ENCODE peak calls at places on chromosomes 12 and 14, in seven cellular contexts. One of them, this sample, is unnamed.

GRCh38 chr12:15819644-15820437 is 30.7 kb upstream of the EPS8 start:
- DNase-seq in T-helper 22 cell: no peak
- DNase-seq in stimulated activated CD4-positive, alpha-beta T cell treated with anti-CD3 and anti-CD28 coated beads, Interleukin-1b, Interleukin-23, amount 100 ng/mL, for 24 hours: no peak
- DNase-seq in NCI-H2081: no peak
- DNase-seq in HCEC 1CT: no peak
- DNase-seq in activated T-cell treated with anti-CD3 and anti-CD28 coated beads, Interleukin-2, amount 50 U/mL, for 72 hours: no peak
- DNase-seq in naive B cell: no peak
- DNase-seq in this sample: no peak

GRCh38 chr12:52251367-52252055 is 18.5 kb downstream of the KRT7 start:
- DNase-seq in T-helper 22 cell: no peak
- DNase-seq in stimulated activated CD4-positive, alpha-beta T cell treated with anti-CD3 and anti-CD28 coated beads, Interleukin-1b, Interleukin-23, amount 100 ng/mL, for 24 hours: no peak
- DNase-seq in NCI-H2081: no peak
- DNase-seq in HCEC 1CT: no peak
- DNase-seq in activated T-cell treated with anti-CD3 and anti-CD28 coated beads, Interleukin-2, amount 50 U/mL, for 72 hours: no peak
- DNase-seq in naive B cell: no peak
- DNase-seq in this sample: no peak

GRCh38 chr12:102811125-102811737 is 105.8 kb downstream of the PAH start:
- DNase-seq in T-helper 22 cell: no peak
- DNase-seq in stimulated activated CD4-positive, alpha-beta T cell treated with anti-CD3 and anti-CD28 coated beads, Interleukin-1b, Interleukin-23, amount 100 ng/mL, for 24 hours: no peak
- DNase-seq in NCI-H2081: peak
- DNase-seq in HCEC 1CT: no peak
- DNase-seq in activated T-cell treated with anti-CD3 and anti-CD28 coated beads, Interleukin-2, amount 50 U/mL, for 72 hours: peak
- DNase-seq in naive B cell: peak
- DNase-seq in this sample: no peak

GRCh38 chr12:128707488-128707887 is 116.3 kb downstream of the SLC15A4 start:
- DNase-seq in T-helper 22 cell: no peak
- DNase-seq in stimulated activated CD4-positive, alpha-beta T cell treated with anti-CD3 and anti-CD28 coated beads, Interleukin-1b, Interleukin-23, amount 100 ng/mL, for 24 hours: no peak
- DNase-seq in NCI-H2081: no peak
- DNase-seq in HCEC 1CT: no peak
- DNase-seq in activated T-cell treated with anti-CD3 and anti-CD28 coated beads, Interleukin-2, amount 50 U/mL, for 72 hours: no peak
- DNase-seq in naive B cell: no peak
- DNase-seq in this sample: no peak

GRCh38 chr12:55707841-55708694 is at the start of gene ITGA7:
- DNase-seq in T-helper 22 cell: peak
- DNase-seq in stimulated activated CD4-positive, alpha-beta T cell treated with anti-CD3 and anti-CD28 coated beads, Interleukin-1b, Interleukin-23, amount 100 ng/mL, for 24 hours: peak
- DNase-seq in NCI-H2081: no peak
- DNase-seq in HCEC 1CT: peak
- DNase-seq in activated T-cell treated with anti-CD3 and anti-CD28 coated beads, Interleukin-2, amount 50 U/mL, for 72 hours: peak
- DNase-seq in naive B cell: peak
- DNase-seq in this sample: peak

GRCh38 chr12:3043406-3043805 is 33.8 kb upstream of the TSPAN9 start:
- DNase-seq in T-helper 22 cell: no peak
- DNase-seq in stimulated activated CD4-positive, alpha-beta T cell treated with anti-CD3 and anti-CD28 coated beads, Interleukin-1b, Interleukin-23, amount 100 ng/mL, for 24 hours: no peak
- DNase-seq in NCI-H2081: no peak
- DNase-seq in HCEC 1CT: no peak
- DNase-seq in activated T-cell treated with anti-CD3 and anti-CD28 coated beads, Interleukin-2, amount 50 U/mL, for 72 hours: no peak
- DNase-seq in naive B cell: no peak
- DNase-seq in this sample: no peak

GRCh38 chr14:52355016-52355430 is 40.9 kb downstream of the PTGER2 start:
- DNase-seq in T-helper 22 cell: no peak
- DNase-seq in stimulated activated CD4-positive, alpha-beta T cell treated with anti-CD3 and anti-CD28 coated beads, Interleukin-1b, Interleukin-23, amount 100 ng/mL, for 24 hours: no peak
- DNase-seq in NCI-H2081: no peak
- DNase-seq in HCEC 1CT: peak
- DNase-seq in activated T-cell treated with anti-CD3 and anti-CD28 coated beads, Interleukin-2, amount 50 U/mL, for 72 hours: no peak
- DNase-seq in naive B cell: no peak
- DNase-seq in this sample: peak

GRCh38 chr12:44672042-44672441 is 204.1 kb downstream of the NELL2 start:
- DNase-seq in T-helper 22 cell: no peak
- DNase-seq in stimulated activated CD4-positive, alpha-beta T cell treated with anti-CD3 and anti-CD28 coated beads, Interleukin-1b, Interleukin-23, amount 100 ng/mL, for 24 hours: no peak
- DNase-seq in NCI-H2081: no peak
- DNase-seq in HCEC 1CT: no peak
- DNase-seq in activated T-cell treated with anti-CD3 and anti-CD28 coated beads, Interleukin-2, amount 50 U/mL, for 72 hours: no peak
- DNase-seq in naive B cell: no peak
- DNase-seq in this sample: no peak

GRCh38 chr14:64506751-64507150 is 2.2 kb downstream of the ZBTB1 start:
- DNase-seq in T-helper 22 cell: no peak
- DNase-seq in stimulated activated CD4-positive, alpha-beta T cell treated with anti-CD3 and anti-CD28 coated beads, Interleukin-1b, Interleukin-23, amount 100 ng/mL, for 24 hours: no peak
- DNase-seq in NCI-H2081: no peak
- DNase-seq in HCEC 1CT: no peak
- DNase-seq in activated T-cell treated with anti-CD3 and anti-CD28 coated beads, Interleukin-2, amount 50 U/mL, for 72 hours: no peak
- DNase-seq in naive B cell: peak
- DNase-seq in this sample: no peak

GRCh38 chr14:52845079-52845478 is 53.7 kb upstream of the GNPNAT1 start:
- DNase-seq in T-helper 22 cell: no peak
- DNase-seq in stimulated activated CD4-positive, alpha-beta T cell treated with anti-CD3 and anti-CD28 coated beads, Interleukin-1b, Interleukin-23, amount 100 ng/mL, for 24 hours: no peak
- DNase-seq in NCI-H2081: no peak
- DNase-seq in HCEC 1CT: no peak
- DNase-seq in activated T-cell treated with anti-CD3 and anti-CD28 coated beads, Interleukin-2, amount 50 U/mL, for 72 hours: no peak
- DNase-seq in naive B cell: no peak
- DNase-seq in this sample: peak

GRCh38 chr12:91781114-91781513 is 364.5 kb downstream of the BTG1 start:
- DNase-seq in T-helper 22 cell: no peak
- DNase-seq in stimulated activated CD4-positive, alpha-beta T cell treated with anti-CD3 and anti-CD28 coated beads, Interleukin-1b, Interleukin-23, amount 100 ng/mL, for 24 hours: no peak
- DNase-seq in NCI-H2081: no peak
- DNase-seq in HCEC 1CT: no peak
- DNase-seq in activated T-cell treated with anti-CD3 and anti-CD28 coated beads, Interleukin-2, amount 50 U/mL, for 72 hours: no peak
- DNase-seq in naive B cell: no peak
- DNase-seq in this sample: no peak

GRCh38 chr12:45299132-45299692 is 83.3 kb downstream of the ANO6 start:
- DNase-seq in T-helper 22 cell: no peak
- DNase-seq in stimulated activated CD4-positive, alpha-beta T cell treated with anti-CD3 and anti-CD28 coated beads, Interleukin-1b, Interleukin-23, amount 100 ng/mL, for 24 hours: no peak
- DNase-seq in NCI-H2081: no peak
- DNase-seq in HCEC 1CT: peak
- DNase-seq in activated T-cell treated with anti-CD3 and anti-CD28 coated beads, Interleukin-2, amount 50 U/mL, for 72 hours: no peak
- DNase-seq in naive B cell: no peak
- DNase-seq in this sample: peak

GRCh38 chr12:58966939-58967338 is 46.6 kb upstream of the LRIG3 start:
- DNase-seq in T-helper 22 cell: no peak
- DNase-seq in stimulated activated CD4-positive, alpha-beta T cell treated with anti-CD3 and anti-CD28 coated beads, Interleukin-1b, Interleukin-23, amount 100 ng/mL, for 24 hours: no peak
- DNase-seq in NCI-H2081: no peak
- DNase-seq in HCEC 1CT: no peak
- DNase-seq in activated T-cell treated with anti-CD3 and anti-CD28 coated beads, Interleukin-2, amount 50 U/mL, for 72 hours: no peak
- DNase-seq in naive B cell: no peak
- DNase-seq in this sample: peak

GRCh38 chr14:52279405-52279804 is 11.9 kb downstream of the PTGDR start:
- DNase-seq in T-helper 22 cell: no peak
- DNase-seq in stimulated activated CD4-positive, alpha-beta T cell treated with anti-CD3 and anti-CD28 coated beads, Interleukin-1b, Interleukin-23, amount 100 ng/mL, for 24 hours: no peak
- DNase-seq in NCI-H2081: no peak
- DNase-seq in HCEC 1CT: peak
- DNase-seq in activated T-cell treated with anti-CD3 and anti-CD28 coated beads, Interleukin-2, amount 50 U/mL, for 72 hours: no peak
- DNase-seq in naive B cell: no peak
- DNase-seq in this sample: peak

GRCh38 chr12:70176290-70176689 is 66.9 kb upstream of the CNOT2 start:
- DNase-seq in T-helper 22 cell: no peak
- DNase-seq in stimulated activated CD4-positive, alpha-beta T cell treated with anti-CD3 and anti-CD28 coated beads, Interleukin-1b, Interleukin-23, amount 100 ng/mL, for 24 hours: no peak
- DNase-seq in NCI-H2081: no peak
- DNase-seq in HCEC 1CT: no peak
- DNase-seq in activated T-cell treated with anti-CD3 and anti-CD28 coated beads, Interleukin-2, amount 50 U/mL, for 72 hours: no peak
- DNase-seq in naive B cell: no peak
- DNase-seq in this sample: no peak

GRCh38 chr12:14216405-14217294 is 148.8 kb upstream of the ATF7IP start:
- DNase-seq in T-helper 22 cell: no peak
- DNase-seq in stimulated activated CD4-positive, alpha-beta T cell treated with anti-CD3 and anti-CD28 coated beads, Interleukin-1b, Interleukin-23, amount 100 ng/mL, for 24 hours: no peak
- DNase-seq in NCI-H2081: no peak
- DNase-seq in HCEC 1CT: peak
- DNase-seq in activated T-cell treated with anti-CD3 and anti-CD28 coated beads, Interleukin-2, amount 50 U/mL, for 72 hours: no peak
- DNase-seq in naive B cell: no peak
- DNase-seq in this sample: peak

GRCh38 chr12:51358496-51358895 is 12.0 kb upstream of the CELA1 start:
- DNase-seq in T-helper 22 cell: no peak
- DNase-seq in stimulated activated CD4-positive, alpha-beta T cell treated with anti-CD3 and anti-CD28 coated beads, Interleukin-1b, Interleukin-23, amount 100 ng/mL, for 24 hours: no peak
- DNase-seq in NCI-H2081: no peak
- DNase-seq in HCEC 1CT: no peak
- DNase-seq in activated T-cell treated with anti-CD3 and anti-CD28 coated beads, Interleukin-2, amount 50 U/mL, for 72 hours: no peak
- DNase-seq in naive B cell: no peak
- DNase-seq in this sample: no peak

GRCh38 chr12:127145543-127145928 is 1121.4 kb upstream of the TMEM132C start:
- DNase-seq in T-helper 22 cell: no peak
- DNase-seq in stimulated activated CD4-positive, alpha-beta T cell treated with anti-CD3 and anti-CD28 coated beads, Interleukin-1b, Interleukin-23, amount 100 ng/mL, for 24 hours: no peak
- DNase-seq in NCI-H2081: no peak
- DNase-seq in HCEC 1CT: no peak
- DNase-seq in activated T-cell treated with anti-CD3 and anti-CD28 coated beads, Interleukin-2, amount 50 U/mL, for 72 hours: no peak
- DNase-seq in naive B cell: no peak
- DNase-seq in this sample: no peak

GRCh38 chr12:47276253-47277070 is 196.7 kb upstream of the AMIGO2 start:
- DNase-seq in T-helper 22 cell: peak
- DNase-seq in stimulated activated CD4-positive, alpha-beta T cell treated with anti-CD3 and anti-CD28 coated beads, Interleukin-1b, Interleukin-23, amount 100 ng/mL, for 24 hours: no peak
- DNase-seq in NCI-H2081: no peak
- DNase-seq in HCEC 1CT: peak
- DNase-seq in activated T-cell treated with anti-CD3 and anti-CD28 coated beads, Interleukin-2, amount 50 U/mL, for 72 hours: peak
- DNase-seq in naive B cell: peak
- DNase-seq in this sample: no peak

GRCh38 chr12:80598004-80598606 is 109.3 kb upstream of the MYF6 start:
- DNase-seq in T-helper 22 cell: no peak
- DNase-seq in stimulated activated CD4-positive, alpha-beta T cell treated with anti-CD3 and anti-CD28 coated beads, Interleukin-1b, Interleukin-23, amount 100 ng/mL, for 24 hours: no peak
- DNase-seq in NCI-H2081: no peak
- DNase-seq in HCEC 1CT: peak
- DNase-seq in activated T-cell treated with anti-CD3 and anti-CD28 coated beads, Interleukin-2, amount 50 U/mL, for 72 hours: no peak
- DNase-seq in naive B cell: no peak
- DNase-seq in this sample: peak

GRCh38 chr12:6956332-6956727 is 5.2 kb downstream of the PTPN6 start:
- DNase-seq in T-helper 22 cell: no peak
- DNase-seq in stimulated activated CD4-positive, alpha-beta T cell treated with anti-CD3 and anti-CD28 coated beads, Interleukin-1b, Interleukin-23, amount 100 ng/mL, for 24 hours: no peak
- DNase-seq in NCI-H2081: no peak
- DNase-seq in HCEC 1CT: no peak
- DNase-seq in activated T-cell treated with anti-CD3 and anti-CD28 coated beads, Interleukin-2, amount 50 U/mL, for 72 hours: no peak
- DNase-seq in naive B cell: no peak
- DNase-seq in this sample: no peak

GRCh38 chr12:51632598-51632997 is 41.6 kb downstream of the SCN8A start:
- DNase-seq in T-helper 22 cell: no peak
- DNase-seq in stimulated activated CD4-positive, alpha-beta T cell treated with anti-CD3 and anti-CD28 coated beads, Interleukin-1b, Interleukin-23, amount 100 ng/mL, for 24 hours: no peak
- DNase-seq in NCI-H2081: no peak
- DNase-seq in HCEC 1CT: no peak
- DNase-seq in activated T-cell treated with anti-CD3 and anti-CD28 coated beads, Interleukin-2, amount 50 U/mL, for 72 hours: no peak
- DNase-seq in naive B cell: no peak
- DNase-seq in this sample: no peak